ENCODE peak calls at places on chromosomes 2 and 18, in nine cellular contexts. A is amniotic stem cell, V is NCI-H774, M is Right ventricle myocardium superior, R is GM12878, S is KG1, O is EL, J is NCI-H1105 treated with DMSO at 0.1 percent for 48 hours, W is NCI-H1092. X is an unnamed sample.

GRCh38 chr2:234178309-234179030 is 128.0 kb downstream of the SPP2 start:
- DNase-seq in A (no peak), V (peak), M (no peak), R (no peak), S (no peak), O (peak), J (no peak), W (no peak), X (peak)

GRCh38 chr18:37327063-37327577 is 238.5 kb downstream of the CELF4 start:
- DNase-seq in A (no peak), V (no peak), M (no peak), R (no peak), S (no peak), O (no peak), J (no peak), W (no peak), X (no peak)

GRCh38 chr18:77105021-77105420 is 27.6 kb downstream of the MBP start:
- DNase-seq in A (no peak), V (no peak), M (no peak), R (no peak), S (no peak), O (no peak), J (no peak), W (no peak), X (no peak)

GRCh38 chr18:12597775-12598174 is 60.1 kb downstream of the SPIRE1 start:
- DNase-seq in A (peak), V (no peak), M (no peak), R (no peak), S (no peak), O (peak), J (no peak), W (no peak), X (no peak)

GRCh38 chr18:7941533-7941932 is 374.4 kb downstream of the PTPRM start:
- DNase-seq in A (no peak), V (peak), M (no peak), R (no peak), S (no peak), O (no peak), J (peak), W (peak), X (no peak)

GRCh38 chr18:77461062-77461693 is 211.5 kb downstream of the GALR1 start:
- DNase-seq in A (no peak), V (no peak), M (no peak), R (no peak), S (no peak), O (no peak), J (no peak), W (no peak), X (no peak)

GRCh38 chr2:135582383-135582782 is 51.1 kb downstream of the R3HDM1 start:
- DNase-seq in A (no peak), V (no peak), M (no peak), R (no peak), S (no peak), O (no peak), J (no peak), W (no peak), X (no peak)

GRCh38 chr2:12325806-12326205 is 390.9 kb upstream of the TRIB2 start:
- DNase-seq in A (peak), V (no peak), M (no peak), R (no peak), S (no peak), O (peak), J (no peak), W (no peak), X (no peak)

GRCh38 chr2:85754313-85755095 is 713 bp downstream of the ATOH8 start:
- DNase-seq in A (no peak), V (no peak), M (no peak), R (no peak), S (no peak), O (peak), J (peak), W (peak), X (peak)